ENCODE peak calls at places on chromosomes 11 and 22, in six cellular contexts. J, K, Z, S, P and T are unnamed samples.

GRCh38 chr11:110728883-110729282 is 16.6 kb upstream of the ARHGAP20 start:
- DNase-seq in J (no peak), S (no peak), P (no peak), Z (peak; percentile 25), K (no peak), T (no peak)

GRCh38 chr11:1475841-1476240 is 10.7 kb downstream of the MOB2 start:
- DNase-seq in K (no peak), Z (no peak), J (no peak), S (no peak), P (no peak), T (no peak)

GRCh38 chr11:82855616-82856015 is 44.6 kb downstream of the PRCP start:
- DNase-seq in K (no peak), S (no peak), Z (no peak), J (no peak), P (peak; percentile 66), T (no peak)

GRCh38 chr11:75105462-75105925 is 8.8 kb upstream of the OR2AT4 start:
- DNase-seq in P (peak; percentile 19), J (no peak), Z (peak; percentile 58), K (no peak), S (no peak), T (no peak)

GRCh38 chr11:10476927-10477689 is 22.0 kb downstream of the AMPD3 start:
- DNase-seq in J (no peak), K (no peak), P (no peak), S (no peak), Z (no peak), T (no peak)

GRCh38 chr22:17199131-17199731 is 20.0 kb downstream of the ADA2 start:
- DNase-seq in K (no peak), P (no peak), S (no peak), Z (peak; percentile 42), J (peak; percentile 75), T (no peak)

GRCh38 chr11:12523180-12523924 is 146.0 kb downstream of the PARVA start:
- DNase-seq in K (no peak), Z (no peak), J (no peak), P (no peak), S (no peak), T (no peak)

GRCh38 chr11:76443254-76443935 is 1.4 kb upstream of the EMSY start:
- DNase-seq in K (no peak), Z (peak; percentile 46), J (no peak), P (no peak), S (no peak), T (no peak)

GRCh38 chr11:77113382-77114088 is 10.9 kb downstream of the OMP start:
- DNase-seq in K (no peak), Z (peak; percentile 70), S (peak; percentile 36), P (peak; percentile 35), J (no peak), T (peak; percentile 13)

GRCh38 chr11:69278091-69278867 is 15.7 kb upstream of the MYEOV start:
- DNase-seq in J (no peak), K (no peak), Z (peak; percentile 23), S (no peak), P (no peak), T (no peak)

GRCh38 chr11:34644669-34645406 is 23.9 kb downstream of the EHF start:
- DNase-seq in J (no peak), S (no peak), P (peak; percentile 63), K (no peak), Z (peak; percentile 88), T (no peak)

GRCh38 chr22:36052505-36052941 is 23.9 kb upstream of the RBFOX2 start:
- DNase-seq in Z (peak; percentile 42), J (no peak), P (peak; percentile 39), S (peak; percentile 31), K (no peak), T (no peak)

GRCh38 chr11:36564376-36565032 is 3.3 kb upstream of the RAG1 start:
- DNase-seq in P (peak; percentile 60), J (peak; percentile 5), S (peak; percentile 53), K (no peak), Z (peak; percentile 80), T (peak; percentile 49)

GRCh38 chr11:64643258-64643881 is 52.4 kb downstream of the SLC22A12 start:
- DNase-seq in Z (no peak), J (no peak), P (no peak), S (no peak), K (no peak), T (no peak)

GRCh38 chr11:69382131-69383128 is 88.5 kb downstream of the MYEOV start:
- DNase-seq in J (no peak), K (no peak), S (peak; percentile 40), Z (peak; percentile 36), P (no peak), T (no peak)

GRCh38 chr11:61919113-61919840 is 1.9 kb upstream of the RAB3IL1 start:
- DNase-seq in Z (no peak), P (no peak), S (peak; percentile 10), J (no peak), K (no peak), T (no peak)

GRCh38 chr11:117597083-117597482 is 199.9 kb downstream of the DSCAML1 start:
- DNase-seq in J (no peak), K (no peak), S (peak; percentile 64), Z (peak; percentile 50), P (peak; percentile 5), T (peak; percentile 19)

GRCh38 chr22:40533712-40534378 is 102.7 kb downstream of the MRTFA start:
- DNase-seq in P (peak; percentile 60), K (no peak), Z (peak; percentile 88), S (peak; percentile 49), J (no peak), T (peak; percentile 75)

GRCh38 chr22:46638601-46639431 is 18.6 kb downstream of the GRAMD4 start:
- DNase-seq in J (peak; percentile 76), P (peak; percentile 22), S (no peak), K (no peak), Z (peak; percentile 78), T (no peak)

GRCh38 chr11:85472953-85473352 is 154.2 kb downstream of the DLG2 start:
- DNase-seq in J (no peak), Z (no peak), P (no peak), K (no peak), S (no peak), T (no peak)

GRCh38 chr11:131025020-131025419 is 108.7 kb upstream of the SNX19 start:
- DNase-seq in J (no peak), P (peak; percentile 41), K (no peak), Z (peak; percentile 80), S (no peak), T (no peak)

GRCh38 chr11:2991477-2992233 is 474 bp downstream of the NAP1L4 start:
- DNase-seq in K (no peak), J (no peak), Z (peak; percentile 43), S (no peak), P (peak; percentile 16), T (peak; percentile 38)

GRCh38 chr11:84384637-84385227 is 1098.6 kb upstream of the CCDC90B start:
- DNase-seq in J (peak; percentile 19), Z (peak; percentile 73), S (peak; percentile 17), P (peak; percentile 2), K (no peak), T (peak; percentile 7)

GRCh38 chr11:105969756-105970155 is 52.3 kb downstream of the MSANTD4 start:
- DNase-seq in K (no peak), J (no peak), Z (no peak), S (no peak), P (no peak), T (no peak)

GRCh38 chr11:72844356-72844755 is 30.1 kb downstream of the ATG16L2 start:
- DNase-seq in P (no peak), K (no peak), S (no peak), Z (no peak), J (no peak), T (no peak)

GRCh38 chr11:114822038-114822437 is 143.7 kb downstream of the NXPE2 start:
- DNase-seq in K (no peak), S (no peak), P (no peak), Z (no peak), J (no peak), T (no peak)

GRCh38 chr11:120576606-120577005 is 65.1 kb downstream of the GRIK4 start:
- DNase-seq in P (no peak), Z (no peak), K (no peak), S (no peak), J (no peak), T (no peak)

GRCh38 chr11:126403658-126404057 is 48.2 kb downstream of the ST3GAL4 start:
- DNase-seq in Z (no peak), P (no peak), K (no peak), S (no peak), J (no peak), T (no peak)